ENCODE peak calls at places on chromosomes 1 and 21, in four cellular contexts. Q, V, W and S are unnamed samples.

GRCh38 chr1:61434276-61434675 is 290.7 kb downstream of the TM2D1 start:
- DNase-seq in W (no peak), V (no peak), Q (no peak), S (peak)

GRCh38 chr1:37476087-37476452 is 1.7 kb downstream of the ZC3H12A start:
- DNase-seq in Q (no peak), V (no peak), W (no peak), S (no peak)

GRCh38 chr1:187038789-187039188 is 210.0 kb downstream of the PLA2G4A start:
- DNase-seq in W (no peak), Q (no peak), V (peak), S (peak)

GRCh38 chr1:93961443-93961842 is 52.2 kb upstream of the GCLM start:
- DNase-seq in Q (no peak), V (no peak), W (no peak), S (no peak)

GRCh38 chr1:87252406-87252805 is 76.3 kb upstream of the LMO4 start:
- DNase-seq in W (no peak), V (no peak), Q (no peak), S (no peak)

GRCh38 chr1:235867903-235868469 is 1.3 kb upstream of the LYST start:
- DNase-seq in V (no peak), W (no peak), Q (no peak), S (no peak)

GRCh38 chr1:53574621-53575020 is 115.4 kb downstream of the DMRTB1 start:
- DNase-seq in V (no peak), W (no peak), Q (no peak), S (no peak)

GRCh38 chr1:108011295-108011694 is 46.3 kb upstream of the VAV3 start:
- DNase-seq in W (no peak), Q (no peak), V (no peak), S (no peak)

GRCh38 chr1:22916469-22916817 is 56.2 kb downstream of the LACTBL1 start:
- DNase-seq in V (no peak), W (no peak), Q (no peak), S (no peak)

GRCh38 chr21:31236528-31236927 is 107.5 kb downstream of the TIAM1 start:
- DNase-seq in W (no peak), Q (no peak), V (no peak), S (no peak)

GRCh38 chr1:190353538-190354101 is 124.0 kb downstream of the BRINP3 start:
- DNase-seq in W (no peak), V (no peak), Q (no peak), S (no peak)

GRCh38 chr1:228283476-228284147 is 75.8 kb downstream of the OBSCN start:
- DNase-seq in Q (no peak), V (no peak), W (peak), S (no peak)

GRCh38 chr1:114369930-114370329 is 141.1 kb downstream of the TRIM33 start:
- DNase-seq in Q (no peak), W (no peak), V (no peak), S (no peak)

GRCh38 chr1:53568540-53568939 is 109.3 kb downstream of the DMRTB1 start:
- DNase-seq in Q (no peak), V (no peak), W (no peak), S (no peak)

GRCh38 chr1:22326931-22327330 is 124.7 kb upstream of the ZBTB40 start:
- DNase-seq in V (no peak), Q (no peak), W (no peak), S (no peak)

GRCh38 chr1:106222415-106222814 is 834.1 kb upstream of the PRMT6 start:
- DNase-seq in Q (no peak), W (no peak), V (no peak), S (no peak)

GRCh38 chr1:198933506-198933905 is 294.7 kb downstream of the PTPRC start:
- DNase-seq in W (no peak), V (no peak), Q (no peak), S (no peak)

GRCh38 chr21:45725844-45726200 is 82.3 kb downstream of the PCBP3 start:
- DNase-seq in W (no peak), V (no peak), Q (no peak), S (no peak)

GRCh38 chr1:20266141-20266540 is 24.5 kb upstream of the VWA5B1 start:
- DNase-seq in Q (no peak), V (no peak), W (no peak), S (no peak)

GRCh38 chr1:1148061-1148460 is 25.6 kb upstream of the TTLL10 start:
- DNase-seq in V (no peak), W (no peak), Q (no peak), S (no peak)

GRCh38 chr1:109112056-109112651 is 1.8 kb upstream of the ELAPOR1 start:
- DNase-seq in W (no peak), Q (no peak), V (peak), S (no peak)

GRCh38 chr21:32426592-32427051 is 14.1 kb downstream of the EVA1C start:
- DNase-seq in Q (no peak), W (no peak), V (peak), S (no peak)

DNA sequence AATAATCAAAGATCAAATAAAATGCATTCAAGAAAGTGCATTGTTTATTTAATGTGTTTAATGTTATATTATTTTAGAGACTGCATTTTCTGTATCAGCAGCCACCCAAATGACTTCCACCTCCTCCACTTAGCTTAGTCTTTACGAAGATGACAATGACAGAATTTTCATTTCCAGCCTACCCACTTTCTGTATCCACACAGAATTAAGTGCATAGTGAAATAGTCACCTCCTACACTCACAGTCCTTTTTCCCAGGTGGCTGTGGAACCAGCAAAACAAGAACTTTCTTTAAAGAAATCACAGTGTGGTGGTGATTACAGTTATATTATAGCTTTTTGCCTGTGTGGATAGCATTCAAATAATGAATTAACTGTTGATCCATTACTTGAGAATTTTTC is 66.2 kb upstream of the KCNK1 start:
- DNase-seq in Q (no peak), W (no peak), V (no peak), S (no peak)
- H3K4me3 ChIP-seq in Q (no peak), W (no peak), V (no peak), S (no peak)

GRCh38 chr21:40146201-40146890 is 279.1 kb downstream of the PCP4 start:
- DNase-seq in W (no peak), V (no peak), Q (no peak), S (no peak)

GRCh38 chr21:40141621-40142020 is 274.4 kb downstream of the PCP4 start:
- DNase-seq in Q (no peak), W (no peak), V (no peak), S (no peak)

GRCh38 chr21:40139636-40140035 is 272.4 kb downstream of the PCP4 start:
- DNase-seq in V (no peak), Q (no peak), W (no peak), S (no peak)

GRCh38 chr21:40140675-40141074 is 273.4 kb downstream of the PCP4 start:
- DNase-seq in V (no peak), W (no peak), Q (no peak), S (no peak)

GRCh38 chr21:40143822-40144525 is 276.7 kb downstream of the PCP4 start:
- DNase-seq in W (no peak), Q (no peak), V (peak), S (peak)
- TF ChIP-seq CTCF in W (no peak), Q (peak), V (peak), S (peak)

GRCh38 chr21:37075214-37075770 is 2.2 kb downstream of the TTC3 start:
- DNase-seq in W (no peak), V (no peak), Q (no peak), S (no peak)

GRCh38 chr21:37079211-37079824 is 6.3 kb downstream of the TTC3 start:
- DNase-seq in V (no peak), Q (no peak), W (no peak), S (no peak)

GRCh38 chr21:37074546-37074945 is 1.5 kb downstream of the TTC3 start:
- DNase-seq in V (no peak), W (no peak), Q (no peak), S (no peak)

GRCh38 chr21:37076087-37076486 is 3.0 kb downstream of the TTC3 start:
- DNase-seq in V (no peak), Q (no peak), W (no peak), S (no peak)

GRCh38 chr21:37077403-37077802 is 4.3 kb downstream of the TTC3 start:
- DNase-seq in V (no peak), W (no peak), Q (no peak), S (no peak)
- H3K4me3 ChIP-seq in V (no peak), W (no peak), Q (no peak), S (no peak)

GRCh38 chr1:248622491-248623106 is 12.3 kb downstream of the OR2T11 start:
- DNase-seq in W (no peak), V (peak), Q (no peak), S (no peak)

GRCh38 chr1:248613742-248614141 is 16.2 kb upstream of the OR2T10 start:
- DNase-seq in W (no peak), Q (no peak), V (no peak), S (no peak)

GRCh38 chr1:248618119-248618518 is 16.8 kb downstream of the OR2T11 start:
- DNase-seq in V (no peak), Q (no peak), W (no peak), S (no peak)

DNA sequence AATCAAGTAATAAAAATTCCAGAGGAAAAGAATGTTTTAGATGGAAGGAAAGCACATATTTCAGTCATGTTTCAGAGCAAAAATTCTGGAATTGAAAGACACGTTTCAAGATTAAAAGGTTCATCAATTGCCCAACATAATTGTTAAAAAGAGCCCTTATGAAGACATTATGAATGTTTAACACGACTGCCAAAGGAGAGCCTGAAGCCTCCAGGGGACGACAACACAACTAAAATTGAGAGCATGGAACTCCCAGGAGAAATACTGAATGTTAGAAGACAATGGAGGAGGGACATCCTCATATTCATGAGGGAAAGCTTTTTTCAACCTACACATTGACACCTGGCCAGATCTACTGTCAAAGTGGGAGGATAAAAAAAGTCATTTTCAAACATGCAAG is 16.0 kb downstream of the OR2T11 start:
- DNase-seq in Q (no peak), W (peak), V (peak), S (no peak)
- TF ChIP-seq CTCF in Q (peak), W (no peak), V (peak), S (peak)

GRCh38 chr1:184388671-184389292 is 2.0 kb downstream of the C1orf21 start:
- DNase-seq in W (no peak), Q (no peak), V (no peak), S (no peak)
- H3K4me3 ChIP-seq in W (peak), Q (peak), V (peak), S (no peak)

DNA sequence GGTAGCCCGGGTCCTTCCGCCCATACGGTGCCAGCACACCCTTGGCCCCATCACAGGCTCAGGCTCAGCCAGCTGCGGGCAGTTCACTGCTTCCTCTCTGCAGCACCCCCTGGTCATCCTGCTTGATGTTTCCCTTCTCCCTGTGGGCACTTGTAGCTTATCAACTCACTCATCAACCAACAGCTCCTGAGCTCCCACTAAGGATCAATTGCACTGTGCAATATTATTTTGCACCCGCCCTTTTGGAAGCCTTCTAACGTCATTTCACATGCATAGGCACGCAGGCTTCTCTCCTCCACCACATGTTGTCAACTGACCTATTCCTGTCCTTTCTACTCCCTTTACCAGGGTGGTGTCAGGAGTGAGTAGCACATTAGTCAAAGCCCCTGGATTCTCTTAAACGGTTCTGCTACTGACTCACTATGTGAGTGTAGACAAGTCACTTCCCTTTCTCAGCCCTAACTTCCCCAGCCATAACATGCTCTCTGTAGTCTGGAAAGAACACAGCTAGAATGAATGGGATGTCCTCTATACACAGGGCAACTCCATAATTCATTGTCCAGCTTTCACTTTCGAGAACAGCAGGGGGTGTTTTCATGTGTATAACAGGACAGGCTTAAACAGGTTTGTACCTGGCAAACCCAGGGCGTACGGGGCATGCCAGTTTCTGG is 47.1 kb upstream of the IRF2BP2 start:
- DNase-seq in W (no peak), V (peak), Q (no peak), S (peak)
- TF ChIP-seq CTCF in W (no peak), V (no peak), Q (no peak), S (no peak)